ENCODE peak calls at places on chromosome 13, in ten cellular contexts. One of them, this sample, is unnamed.
A peak's percentile ranks its signal among the peaks of the same experiment; 100 is the strongest.

GRCh38 chr13:100112186-100112838 is 23.4 kb downstream of the PCCA start:
- DNase-seq in SK-N-SH: no peak
- DNase-seq in brain microvascular endothelial cell: no peak
- DNase-seq in upper lobe of left lung: no peak
- DNase-seq in left ventricle myocardium inferior: no peak
- DNase-seq in stomach: no peak
- DNase-seq in HCT116: no peak
- DNase-seq in body of pancreas: no peak
- DNase-seq in upper lobe of right lung: no peak
- DNase-seq in endodermal cell: no peak
- DNase-seq in this sample: no peak

GRCh38 chr13:19596960-19597361 is 35.6 kb upstream of the TPTE2 start:
- DNase-seq in HCT116: peak; percentile 40
- DNase-seq in left ventricle myocardium inferior: no peak
- DNase-seq in SK-N-SH: no peak
- DNase-seq in stomach: no peak
- DNase-seq in upper lobe of right lung: no peak
- DNase-seq in brain microvascular endothelial cell: no peak
- DNase-seq in endodermal cell: no peak
- DNase-seq in body of pancreas: no peak
- DNase-seq in upper lobe of left lung: no peak
- DNase-seq in this sample: no peak

GRCh38 chr13:32267836-32268439 is 47.2 kb downstream of the ZAR1L start:
- DNase-seq in brain microvascular endothelial cell: no peak
- DNase-seq in endodermal cell: peak; percentile 93
- DNase-seq in upper lobe of right lung: peak; percentile 69
- DNase-seq in upper lobe of left lung: no peak
- DNase-seq in SK-N-SH: no peak
- DNase-seq in body of pancreas: peak; percentile 60
- DNase-seq in left ventricle myocardium inferior: no peak
- DNase-seq in HCT116: peak; percentile 51
- DNase-seq in stomach: peak; percentile 57
- DNase-seq in this sample: no peak

GRCh38 chr13:77980592-77980991 is 62.0 kb upstream of the EDNRB start:
- DNase-seq in upper lobe of right lung: no peak
- DNase-seq in SK-N-SH: no peak
- DNase-seq in endodermal cell: no peak
- DNase-seq in brain microvascular endothelial cell: peak; percentile 70
- DNase-seq in body of pancreas: no peak
- DNase-seq in left ventricle myocardium inferior: no peak
- DNase-seq in HCT116: no peak
- DNase-seq in stomach: no peak
- DNase-seq in upper lobe of left lung: peak; percentile 28
- DNase-seq in this sample: no peak

GRCh38 chr13:99559560-99559959 is 58.3 kb downstream of the TM9SF2 start:
- DNase-seq in upper lobe of right lung: no peak
- DNase-seq in upper lobe of left lung: no peak
- DNase-seq in SK-N-SH: no peak
- DNase-seq in endodermal cell: no peak
- DNase-seq in stomach: no peak
- DNase-seq in left ventricle myocardium inferior: no peak
- DNase-seq in brain microvascular endothelial cell: no peak
- DNase-seq in HCT116: no peak
- DNase-seq in body of pancreas: no peak
- DNase-seq in this sample: no peak

GRCh38 chr13:47675871-47676270 is 325.2 kb downstream of the SUCLA2 start:
- DNase-seq in upper lobe of left lung: no peak
- DNase-seq in left ventricle myocardium inferior: no peak
- DNase-seq in endodermal cell: no peak
- DNase-seq in stomach: no peak
- DNase-seq in SK-N-SH: no peak
- DNase-seq in upper lobe of right lung: no peak
- DNase-seq in brain microvascular endothelial cell: no peak
- DNase-seq in HCT116: no peak
- DNase-seq in body of pancreas: no peak
- DNase-seq in this sample: no peak

GRCh38 chr13:40316301-40316700 is 350.1 kb downstream of the FOXO1 start:
- DNase-seq in body of pancreas: no peak
- DNase-seq in upper lobe of right lung: no peak
- DNase-seq in stomach: no peak
- DNase-seq in brain microvascular endothelial cell: no peak
- DNase-seq in HCT116: no peak
- DNase-seq in SK-N-SH: no peak
- DNase-seq in upper lobe of left lung: no peak
- DNase-seq in endodermal cell: no peak
- DNase-seq in left ventricle myocardium inferior: no peak
- DNase-seq in this sample: no peak

GRCh38 chr13:23372264-23372905 is 61.1 kb downstream of the SACS start:
- DNase-seq in upper lobe of left lung: no peak
- DNase-seq in body of pancreas: no peak
- DNase-seq in SK-N-SH: no peak
- DNase-seq in left ventricle myocardium inferior: no peak
- DNase-seq in upper lobe of right lung: no peak
- DNase-seq in endodermal cell: no peak
- DNase-seq in stomach: no peak
- DNase-seq in brain microvascular endothelial cell: peak; percentile 17
- DNase-seq in HCT116: no peak
- DNase-seq in this sample: no peak

GRCh38 chr13:71702253-71702652 is 164.8 kb downstream of the DACH1 start:
- DNase-seq in stomach: no peak
- DNase-seq in brain microvascular endothelial cell: no peak
- DNase-seq in left ventricle myocardium inferior: no peak
- DNase-seq in body of pancreas: no peak
- DNase-seq in upper lobe of right lung: no peak
- DNase-seq in upper lobe of left lung: no peak
- DNase-seq in SK-N-SH: no peak
- DNase-seq in HCT116: no peak
- DNase-seq in endodermal cell: no peak
- DNase-seq in this sample: no peak

GRCh38 chr13:94248454-94249233 is 230.8 kb downstream of the DCT start:
- DNase-seq in upper lobe of left lung: no peak
- DNase-seq in body of pancreas: no peak
- DNase-seq in left ventricle myocardium inferior: no peak
- DNase-seq in endodermal cell: no peak
- DNase-seq in HCT116: no peak
- DNase-seq in stomach: no peak
- DNase-seq in upper lobe of right lung: no peak
- DNase-seq in SK-N-SH: no peak
- DNase-seq in brain microvascular endothelial cell: no peak
- DNase-seq in this sample: no peak

GRCh38 chr13:66689037-66689619 is 541.0 kb downstream of the PCDH9 start:
- DNase-seq in stomach: no peak
- DNase-seq in upper lobe of left lung: no peak
- DNase-seq in SK-N-SH: peak; percentile 19
- DNase-seq in left ventricle myocardium inferior: no peak
- DNase-seq in endodermal cell: no peak
- DNase-seq in upper lobe of right lung: no peak
- DNase-seq in body of pancreas: no peak
- DNase-seq in brain microvascular endothelial cell: no peak
- DNase-seq in HCT116: no peak
- DNase-seq in this sample: no peak
- TF ChIP-seq CTCF in stomach: no peak
- TF ChIP-seq CTCF in upper lobe of left lung: no peak
- TF ChIP-seq CTCF in SK-N-SH: peak; percentile 56
- TF ChIP-seq CTCF in left ventricle myocardium inferior: no peak
- TF ChIP-seq CTCF in endodermal cell: peak; percentile 48
- TF ChIP-seq CTCF in upper lobe of right lung: no peak
- TF ChIP-seq CTCF in body of pancreas: no peak
- TF ChIP-seq CTCF in brain microvascular endothelial cell: peak; percentile 34
- TF ChIP-seq CTCF in HCT116: no peak
- TF ChIP-seq CTCF in this sample: no peak

GRCh38 chr13:87678353-87678752 is 7.2 kb downstream of the SLITRK5 start:
- DNase-seq in brain microvascular endothelial cell: no peak
- DNase-seq in upper lobe of right lung: no peak
- DNase-seq in body of pancreas: no peak
- DNase-seq in stomach: no peak
- DNase-seq in upper lobe of left lung: no peak
- DNase-seq in left ventricle myocardium inferior: no peak
- DNase-seq in SK-N-SH: peak; percentile 4
- DNase-seq in endodermal cell: no peak
- DNase-seq in HCT116: no peak
- DNase-seq in this sample: no peak
- TF ChIP-seq CTCF in brain microvascular endothelial cell: no peak
- TF ChIP-seq CTCF in upper lobe of right lung: no peak
- TF ChIP-seq CTCF in body of pancreas: no peak
- TF ChIP-seq CTCF in stomach: no peak
- TF ChIP-seq CTCF in upper lobe of left lung: no peak
- TF ChIP-seq CTCF in left ventricle myocardium inferior: no peak
- TF ChIP-seq CTCF in SK-N-SH: no peak
- TF ChIP-seq CTCF in endodermal cell: no peak
- TF ChIP-seq CTCF in HCT116: no peak
- TF ChIP-seq CTCF in this sample: no peak

DNA sequence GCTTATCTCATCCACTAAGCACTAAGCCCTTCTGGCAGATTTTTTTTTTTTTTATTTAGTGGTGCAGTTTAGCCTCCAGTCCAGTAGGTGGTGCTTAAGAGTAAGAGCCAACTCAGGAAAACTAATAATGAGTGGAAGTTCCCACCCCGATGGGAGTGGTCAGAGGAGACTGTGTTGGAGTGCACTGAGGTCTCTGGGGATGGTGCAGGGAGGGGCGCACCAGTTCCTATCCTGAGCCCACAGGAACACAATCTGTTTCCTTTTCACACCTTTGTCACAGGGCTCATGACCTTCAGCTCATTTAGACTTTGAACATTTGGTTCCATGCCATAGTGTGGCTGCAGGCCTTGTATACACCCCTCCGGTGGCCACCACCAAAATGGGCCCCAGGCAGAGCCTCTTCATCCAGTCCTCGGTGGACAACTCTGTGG is 367.4 kb downstream of the SPRY2 start:
- DNase-seq in upper lobe of right lung: no peak
- DNase-seq in SK-N-SH: peak; percentile 2
- DNase-seq in stomach: no peak
- DNase-seq in brain microvascular endothelial cell: no peak
- DNase-seq in endodermal cell: no peak
- DNase-seq in left ventricle myocardium inferior: peak; percentile 45
- DNase-seq in HCT116: no peak
- DNase-seq in upper lobe of left lung: no peak
- DNase-seq in body of pancreas: no peak
- DNase-seq in this sample: no peak
- TF ChIP-seq CTCF in upper lobe of right lung: peak; percentile 54
- TF ChIP-seq CTCF in SK-N-SH: peak; percentile 60
- TF ChIP-seq CTCF in stomach: peak; percentile 35
- TF ChIP-seq CTCF in brain microvascular endothelial cell: peak; percentile 63
- TF ChIP-seq CTCF in endodermal cell: peak; percentile 70
- TF ChIP-seq CTCF in left ventricle myocardium inferior: peak; percentile 66
- TF ChIP-seq CTCF in HCT116: peak; percentile 57
- TF ChIP-seq CTCF in upper lobe of left lung: peak; percentile 43
- TF ChIP-seq CTCF in body of pancreas: peak; percentile 43
- TF ChIP-seq CTCF in this sample: peak; percentile 65

GRCh38 chr13:41973247-41973741 is 12.4 kb upstream of the VWA8 start:
- DNase-seq in upper lobe of left lung: no peak
- DNase-seq in brain microvascular endothelial cell: no peak
- DNase-seq in left ventricle myocardium inferior: no peak
- DNase-seq in upper lobe of right lung: no peak
- DNase-seq in SK-N-SH: no peak
- DNase-seq in body of pancreas: no peak
- DNase-seq in endodermal cell: peak; percentile 84
- DNase-seq in stomach: no peak
- DNase-seq in HCT116: no peak
- DNase-seq in this sample: no peak
- TF ChIP-seq CTCF in upper lobe of left lung: no peak
- TF ChIP-seq CTCF in brain microvascular endothelial cell: peak; percentile 20
- TF ChIP-seq CTCF in left ventricle myocardium inferior: peak; percentile 44
- TF ChIP-seq CTCF in upper lobe of right lung: no peak
- TF ChIP-seq CTCF in SK-N-SH: no peak
- TF ChIP-seq CTCF in body of pancreas: no peak
- TF ChIP-seq CTCF in endodermal cell: peak; percentile 68
- TF ChIP-seq CTCF in stomach: no peak
- TF ChIP-seq CTCF in HCT116: peak; percentile 18
- TF ChIP-seq CTCF in this sample: no peak

GRCh38 chr13:63120883-63121282 is 1705.2 kb upstream of the PCDH20 start:
- DNase-seq in brain microvascular endothelial cell: no peak
- DNase-seq in left ventricle myocardium inferior: no peak
- DNase-seq in stomach: no peak
- DNase-seq in endodermal cell: no peak
- DNase-seq in upper lobe of right lung: no peak
- DNase-seq in body of pancreas: no peak
- DNase-seq in upper lobe of left lung: no peak
- DNase-seq in SK-N-SH: no peak
- DNase-seq in HCT116: no peak
- DNase-seq in this sample: no peak
- TF ChIP-seq CTCF in brain microvascular endothelial cell: no peak
- TF ChIP-seq CTCF in left ventricle myocardium inferior: no peak
- TF ChIP-seq CTCF in stomach: no peak
- TF ChIP-seq CTCF in endodermal cell: no peak
- TF ChIP-seq CTCF in upper lobe of right lung: no peak
- TF ChIP-seq CTCF in body of pancreas: no peak
- TF ChIP-seq CTCF in upper lobe of left lung: no peak
- TF ChIP-seq CTCF in SK-N-SH: no peak
- TF ChIP-seq CTCF in HCT116: no peak
- TF ChIP-seq CTCF in this sample: no peak

DNA sequence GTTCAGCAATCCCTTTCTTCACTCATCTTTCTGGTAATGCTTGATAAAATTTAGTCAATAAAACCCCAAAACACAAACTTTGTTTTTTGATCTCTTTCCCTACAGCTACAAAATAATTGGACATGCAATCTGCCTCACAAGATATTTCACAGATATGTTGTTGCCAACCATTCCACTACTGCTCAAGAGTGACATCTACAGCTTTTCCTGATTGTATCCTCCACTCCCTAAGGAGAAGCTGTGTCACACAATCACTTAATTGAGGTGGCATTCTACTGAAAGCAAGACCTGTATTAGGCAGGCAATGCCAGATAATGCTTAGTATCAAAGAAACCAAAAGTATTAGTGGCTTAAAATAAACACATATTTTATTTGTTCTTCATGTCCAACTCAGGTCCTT is 1646.2 kb upstream of the SPRY2 start:
- DNase-seq in upper lobe of left lung: no peak
- DNase-seq in body of pancreas: no peak
- DNase-seq in SK-N-SH: no peak
- DNase-seq in endodermal cell: no peak
- DNase-seq in HCT116: no peak
- DNase-seq in upper lobe of right lung: no peak
- DNase-seq in brain microvascular endothelial cell: no peak
- DNase-seq in left ventricle myocardium inferior: no peak
- DNase-seq in stomach: no peak
- DNase-seq in this sample: no peak
- TF ChIP-seq CTCF in upper lobe of left lung: no peak
- TF ChIP-seq CTCF in body of pancreas: no peak
- TF ChIP-seq CTCF in SK-N-SH: no peak
- TF ChIP-seq CTCF in endodermal cell: peak; percentile 63
- TF ChIP-seq CTCF in HCT116: peak; percentile 20
- TF ChIP-seq CTCF in upper lobe of right lung: no peak
- TF ChIP-seq CTCF in brain microvascular endothelial cell: no peak
- TF ChIP-seq CTCF in left ventricle myocardium inferior: no peak
- TF ChIP-seq CTCF in stomach: no peak
- TF ChIP-seq CTCF in this sample: no peak